ENCODE peak calls at places on chromosomes 1 and 21, in eight cellular contexts. U is fibroblast of lung, G is K562, L is OCI-LY7, X is IMR-90, I is neural progenitor cell, R is GM13976, K is nephron progenitor cell. N is an unnamed sample.

GRCh38 chr21:28633803-28634572 is 358.7 kb downstream of the LTN1 start:
- DNase-seq in X (peak; percentile 95), G (no peak), R (no peak), L (no peak), U (peak; percentile 75), I (no peak), K (no peak), N (no peak)

GRCh38 chr1:119542492-119542946 is 35.5 kb downstream of the HSD3B1 start:
- DNase-seq in X (no peak), I (no peak), K (no peak), L (no peak), R (no peak), U (no peak), G (no peak), N (no peak)

GRCh38 chr1:44328767-44329416 is 26.2 kb downstream of the ERI3 start:
- DNase-seq in G (no peak), U (no peak), K (no peak), X (no peak), L (no peak), R (no peak), I (no peak), N (no peak)

GRCh38 chr1:36731226-36732037 is 248.7 kb upstream of the CSF3R start:
- DNase-seq in L (no peak), K (no peak), G (peak; percentile 36), U (no peak), X (no peak), I (no peak), R (no peak), N (no peak)

GRCh38 chr21:36747815-36748381 is 49.0 kb downstream of the SIM2 start:
- DNase-seq in I (peak; percentile 93), K (peak; percentile 87), R (peak; percentile 80), L (no peak), G (peak; percentile 82), X (peak; percentile 34), U (no peak), N (peak; percentile 78)

GRCh38 chr1:3903141-3904005 is 3.3 kb upstream of the C1orf174 start:
- DNase-seq in X (no peak), K (no peak), L (peak; percentile 88), G (no peak), I (no peak), U (peak; percentile 12), R (no peak), N (no peak)

GRCh38 chr1:28282426-28283407 is 23.4 kb downstream of the SESN2 start:
- DNase-seq in R (no peak), U (no peak), X (no peak), G (peak; percentile 9), L (no peak), I (no peak), K (no peak), N (no peak)

GRCh38 chr1:9890224-9890731 is 19.8 kb downstream of the CTNNBIP1 start:
- DNase-seq in R (no peak), I (peak; percentile 70), X (peak; percentile 96), G (no peak), K (no peak), L (no peak), U (peak; percentile 83), N (no peak)

GRCh38 chr1:164728719-164729118 is 169.7 kb downstream of the PBX1 start:
- DNase-seq in R (no peak), K (no peak), L (no peak), U (no peak), I (no peak), G (no peak), X (no peak), N (no peak)

GRCh38 chr1:226593541-226593940 is 45.0 kb downstream of the STUM start:
- DNase-seq in R (no peak), X (no peak), L (no peak), K (no peak), I (no peak), G (no peak), U (no peak), N (no peak)

GRCh38 chr1:50739125-50739524 is 220.9 kb downstream of the FAF1 start:
- DNase-seq in X (no peak), L (no peak), K (no peak), G (no peak), R (no peak), I (no peak), U (no peak), N (no peak)

GRCh38 chr1:50735443-50735842 is 224.6 kb downstream of the FAF1 start:
- DNase-seq in L (peak; percentile 33), G (peak; percentile 47), K (no peak), R (peak; percentile 35), U (peak; percentile 53), I (peak; percentile 18), X (peak; percentile 33), N (no peak)
- TF ChIP-seq CTCF in L (peak; percentile 90), G (peak; percentile 35), K (peak; percentile 52), R (no peak), U (peak; percentile 31), I (peak; percentile 65), X (peak; percentile 60), N (peak; percentile 72)

DNA sequence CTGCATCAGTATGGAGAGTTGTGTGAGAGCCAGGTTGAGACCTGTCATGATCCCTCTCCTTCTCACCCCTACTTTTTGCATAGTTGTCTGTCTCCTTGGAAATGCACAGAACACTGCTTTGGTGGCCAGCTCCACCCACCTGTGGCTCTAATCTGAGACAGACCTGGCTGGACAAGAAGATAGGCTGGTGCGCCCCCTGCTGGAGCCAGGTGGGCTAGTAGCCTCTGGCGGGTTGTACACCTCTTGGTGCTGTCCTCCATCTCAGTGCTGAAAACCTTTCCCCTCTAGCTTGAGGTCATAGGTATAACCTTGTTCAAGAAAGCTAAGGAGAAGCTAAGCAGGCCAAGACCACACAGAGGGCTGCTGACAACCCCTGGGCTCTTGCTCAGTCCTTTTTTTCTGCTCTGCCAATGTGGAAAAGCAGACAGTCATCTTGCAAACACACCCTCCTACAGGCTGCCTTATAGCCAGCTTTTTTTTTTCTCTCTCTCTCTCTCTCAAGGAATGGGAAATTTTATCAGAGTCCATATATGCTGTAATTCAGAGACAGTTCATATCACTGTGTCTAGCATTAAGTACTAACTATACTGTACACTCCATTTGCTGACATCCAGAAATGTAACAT is 58.8 kb upstream of the SPATA6 start:
- DNase-seq in U (peak; percentile 59), G (peak; percentile 90), I (peak; percentile 96), L (peak; percentile 64), K (peak; percentile 94), R (peak; percentile 59), X (peak; percentile 29), N (peak; percentile 65)
- TF ChIP-seq CTCF in U (peak; percentile 50), G (peak; percentile 81), I (peak; percentile 99), L (peak; percentile 87), K (peak; percentile 90), R (peak; percentile 52), X (peak; percentile 53), N (peak; percentile 84)

DNA sequence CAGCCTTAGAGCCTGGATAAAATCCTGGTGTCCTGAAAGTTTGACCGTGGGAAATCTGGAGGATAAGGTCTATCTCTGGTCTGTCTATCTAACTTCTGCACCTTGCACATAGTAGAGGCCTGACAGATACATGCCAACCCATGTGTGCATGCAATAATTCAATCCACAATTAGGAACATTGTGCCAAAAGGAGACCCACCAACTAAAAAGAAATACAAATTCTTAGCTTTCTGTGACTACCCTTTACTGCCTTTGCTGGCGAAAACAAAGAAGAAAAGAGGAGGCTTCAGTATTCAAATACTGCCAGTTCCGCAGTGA is 381 bp upstream of the KLHL20 start:
- DNase-seq in U (no peak), I (no peak), X (no peak), L (no peak), K (no peak), G (peak; percentile 24), R (no peak), N (no peak)
- TF ChIP-seq CTCF in U (no peak), I (no peak), X (no peak), L (no peak), K (no peak), G (no peak), R (no peak), N (no peak)

DNA sequence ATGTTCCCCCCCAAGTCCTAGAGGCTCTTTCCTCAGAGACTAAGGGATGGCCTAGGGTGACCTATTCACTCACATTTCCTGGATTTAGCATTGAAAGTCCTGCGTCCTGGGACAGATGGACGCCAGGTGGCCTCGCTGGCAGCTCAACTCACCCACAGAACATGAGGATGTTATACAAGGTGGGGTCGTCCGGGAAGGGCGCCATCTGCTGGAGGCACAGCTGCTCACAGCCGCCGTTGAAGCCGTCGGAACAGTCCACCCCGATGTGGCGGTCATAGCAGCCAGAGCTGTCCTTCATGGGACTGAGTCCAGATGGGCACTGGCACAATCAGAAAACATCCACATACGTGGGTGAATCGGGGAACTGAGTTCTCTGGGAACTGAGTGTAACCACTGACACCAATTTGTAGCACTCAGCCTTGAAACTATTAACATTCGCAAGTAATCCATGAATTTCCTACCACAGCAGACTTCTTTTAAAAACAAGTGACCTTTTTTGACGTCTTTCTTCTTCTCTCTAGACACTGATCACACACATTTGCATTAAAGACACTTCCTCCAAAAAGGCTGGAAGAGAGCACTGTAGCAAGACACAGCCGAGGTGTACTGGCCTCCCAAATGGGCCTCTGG is 215.4 kb downstream of the ASTN1 start:
- DNase-seq in U (peak; percentile 2), X (peak; percentile 24), I (peak; percentile 88), L (peak; percentile 26), K (peak; percentile 84), G (peak; percentile 85), R (peak; percentile 47), N (peak; percentile 66)
- TF ChIP-seq CTCF in U (peak; percentile 36), X (peak; percentile 34), I (peak; percentile 94), L (peak; percentile 80), K (peak; percentile 84), G (peak; percentile 99), R (peak; percentile 66), N (peak; percentile 75)

GRCh38 chr1:234985007-234985370 is 143.6 kb downstream of the TOMM20 start:
- DNase-seq in K (no peak), G (no peak), R (no peak), X (no peak), I (no peak), U (no peak), L (no peak), N (no peak)
- TF ChIP-seq CTCF in K (no peak), G (no peak), R (no peak), X (no peak), I (no peak), U (no peak), L (no peak), N (no peak)

N was measured in neural crest cell.